ENCODE peak calls at places on chromosomes 7 and 10, in ten cellular contexts. Q is EH; W is T-helper 2 cell; T is mesothelial cell of epicardium; Y is M059J; S is anterior cingulate cortex; I is stimulated activated naive CD4-positive, alpha-beta T cell; F is HS-5; H is IMR-90; P is sciatic nerve. Z is an unnamed sample.

GRCh38 chr7:75962607-75963382 is 31.6 kb downstream of the TMEM120A start:
- DNase-seq in Q (peak), W (no peak), T (no peak), Y (no peak), S (no peak), I (no peak), F (no peak), H (peak), P (no peak), Z (no peak)

GRCh38 chr7:153835712-153836265 is 216.4 kb upstream of the DPP6 start:
- DNase-seq in Q (no peak), W (no peak), T (no peak), Y (no peak), S (no peak), I (no peak), F (no peak), H (no peak), P (no peak), Z (no peak)

GRCh38 chr7:149748223-149748874 is 25.0 kb downstream of the ZNF467 start:
- DNase-seq in Q (no peak), W (no peak), T (no peak), Y (peak), S (no peak), I (no peak), F (no peak), H (no peak), P (no peak), Z (no peak)

GRCh38 chr10:62726142-62726541 is 78.4 kb upstream of the ADO start:
- DNase-seq in Q (no peak), W (peak), T (no peak), Y (peak), S (no peak), I (no peak), F (no peak), H (no peak), P (no peak), Z (no peak)

GRCh38 chr7:100127866-100128601 is 1.3 kb downstream of the MBLAC1 start:
- DNase-seq in Q (peak), W (no peak), T (no peak), Y (no peak), S (no peak), I (no peak), F (no peak), H (no peak), P (no peak), Z (peak)

GRCh38 chr7:48130658-48131108 is 40.6 kb upstream of the ABCA13 start:
- DNase-seq in Q (peak), W (no peak), T (no peak), Y (peak), S (no peak), I (no peak), F (peak), H (peak), P (no peak), Z (no peak)

GRCh38 chr7:114082934-114083647 is 164.3 kb upstream of the PPP1R3A start:
- DNase-seq in Q (no peak), W (no peak), T (no peak), Y (peak), S (no peak), I (no peak), F (no peak), H (no peak), P (peak), Z (peak)

GRCh38 chr7:106871793-106872571 is 6.9 kb downstream of the PIK3CG start:
- DNase-seq in Q (no peak), W (no peak), T (no peak), Y (no peak), S (no peak), I (no peak), F (no peak), H (no peak), P (no peak), Z (no peak)

GRCh38 chr10:56383806-56384205 is 22.7 kb upstream of the ZWINT start:
- DNase-seq in Q (no peak), W (no peak), T (no peak), Y (no peak), S (no peak), I (no peak), F (no peak), H (no peak), P (no peak), Z (no peak)

GRCh38 chr7:15998617-15999016 is 312.1 kb upstream of the MEOX2 start:
- DNase-seq in Q (no peak), W (no peak), T (no peak), Y (no peak), S (no peak), I (no peak), F (no peak), H (no peak), P (no peak), Z (no peak)

GRCh38 chr10:73017955-73018480 is 63.4 kb upstream of the PLA2G12B start:
- DNase-seq in Q (peak), W (no peak), T (no peak), Y (no peak), S (no peak), I (no peak), F (no peak), H (no peak), P (no peak), Z (no peak)

GRCh38 chr7:5693529-5693928 is 87.9 kb downstream of the RNF216 start:
- DNase-seq in Q (peak), W (no peak), T (no peak), Y (peak), S (no peak), I (no peak), F (no peak), H (peak), P (no peak), Z (no peak)

GRCh38 chr10:50422259-50422658 is 170.9 kb upstream of the ASAH2 start:
- DNase-seq in Q (no peak), W (no peak), T (no peak), Y (no peak), S (no peak), I (no peak), F (no peak), H (peak), P (no peak), Z (no peak)

GRCh38 chr7:157587487-157588270 is 250.9 kb downstream of the DNAJB6 start:
- DNase-seq in Q (no peak), W (no peak), T (no peak), Y (no peak), S (no peak), I (no peak), F (no peak), H (no peak), P (peak), Z (no peak)

GRCh38 chr10:78408011-78408410 is 374.3 kb downstream of the RPS24 start:
- DNase-seq in Q (no peak), W (no peak), T (no peak), Y (no peak), S (no peak), I (no peak), F (no peak), H (no peak), P (peak), Z (no peak)

GRCh38 chr7:95609277-95609971 is 13.1 kb upstream of the PDK4 start:
- DNase-seq in Q (peak), W (no peak), T (no peak), Y (peak), S (no peak), I (no peak), F (no peak), H (peak), P (no peak), Z (no peak)

GRCh38 chr7:126803060-126803665 is 449.6 kb downstream of the GRM8 start:
- DNase-seq in Q (peak), W (no peak), T (no peak), Y (peak), S (no peak), I (no peak), F (peak), H (peak), P (no peak), Z (peak)

GRCh38 chr10:72083234-72084093 is 4.9 kb downstream of the SPOCK2 start:
- DNase-seq in Q (no peak), W (peak), T (no peak), Y (no peak), S (no peak), I (no peak), F (no peak), H (no peak), P (no peak), Z (no peak)

GRCh38 chr7:136103545-136104268 is 126.5 kb upstream of the MTPN start:
- DNase-seq in Q (no peak), W (no peak), T (no peak), Y (no peak), S (no peak), I (no peak), F (no peak), H (no peak), P (no peak), Z (no peak)

Z was measured in H1.